ENCODE peak calls at places on chromosomes 2 and 18, in seven cellular contexts. K, J, T, V, R, F and L are unnamed samples.

GRCh38 chr2:60530228-60530627 is 23.2 kb downstream of the BCL11A start:
- DNase-seq in K (no peak), J (no peak), T (no peak), V (no peak), R (no peak), F (no peak), L (no peak)

GRCh38 chr2:163155279-163155883 is 316.8 kb upstream of the KCNH7 start:
- DNase-seq in K (no peak), J (no peak), T (no peak), V (peak), R (peak), F (peak), L (no peak)

GRCh38 chr2:78020500-78020899 is 498.3 kb upstream of the LRRTM4 start:
- DNase-seq in K (no peak), J (no peak), T (no peak), V (no peak), R (no peak), F (no peak), L (no peak)

GRCh38 chr2:180723712-180724111 is 256.7 kb upstream of the UBE2E3 start:
- DNase-seq in K (no peak), J (no peak), T (no peak), V (no peak), R (no peak), F (no peak), L (no peak)

GRCh38 chr2:101794141-101794540 is 96.6 kb downstream of the MAP4K4 start:
- DNase-seq in K (no peak), J (no peak), T (no peak), V (no peak), R (no peak), F (no peak), L (no peak)

GRCh38 chr2:240568678-240569522 is 616 bp downstream of the RNPEPL1 start:
- DNase-seq in K (peak), J (no peak), T (no peak), V (peak), R (no peak), F (peak), L (peak)

GRCh38 chr2:163187995-163188655 is 349.6 kb upstream of the KCNH7 start:
- DNase-seq in K (no peak), J (no peak), T (no peak), V (no peak), R (no peak), F (no peak), L (no peak)

GRCh38 chr2:240584486-240585031 is 2.0 kb upstream of the CAPN10 start:
- DNase-seq in K (no peak), J (no peak), T (no peak), V (no peak), R (peak), F (no peak), L (no peak)

GRCh38 chr2:240962371-240963064 is 35.9 kb upstream of the SNED1 start:
- DNase-seq in K (no peak), J (no peak), T (no peak), V (no peak), R (no peak), F (peak), L (peak)

GRCh38 chr2:55672630-55673029 is 21.0 kb downstream of the PNPT1 start:
- DNase-seq in K (no peak), J (no peak), T (no peak), V (no peak), R (no peak), F (no peak), L (no peak)

GRCh38 chr2:80050246-80050645 is 254.3 kb downstream of the LRRTM1 start:
- DNase-seq in K (no peak), J (no peak), T (no peak), V (no peak), R (peak), F (no peak), L (no peak)

GRCh38 chr2:63983986-63984605 is 35.1 kb downstream of the VPS54 start:
- DNase-seq in K (no peak), J (no peak), T (peak), V (no peak), R (no peak), F (no peak), L (no peak)

GRCh38 chr2:62661263-62661635 is 44.3 kb upstream of the EHBP1 start:
- DNase-seq in K (no peak), J (no peak), T (no peak), V (no peak), R (no peak), F (peak), L (no peak)

GRCh38 chr18:75854174-75854573 is 426.7 kb upstream of the SMIM21 start:
- DNase-seq in K (no peak), J (no peak), T (no peak), V (no peak), R (no peak), F (peak), L (no peak)

GRCh38 chr18:9885170-9886004 is at the start of gene TXNDC2:
- DNase-seq in K (no peak), J (no peak), T (no peak), V (no peak), R (no peak), F (no peak), L (no peak)

GRCh38 chr2:216188268-216188850 is 79.2 kb downstream of the XRCC5 start:
- DNase-seq in K (no peak), J (no peak), T (no peak), V (no peak), R (no peak), F (no peak), L (no peak)